ENCODE peak calls at places on chromosomes 1 and 21, in seven cellular contexts. O, D, H, I, Y, B and M are unnamed samples.

GRCh38 chr21:27776925-27777553 is 810.2 kb upstream of the ADAMTS5 start:
- DNase-seq in O (peak; percentile 26), D (no peak), H (no peak), I (peak; percentile 28), Y (no peak), B (no peak), M (no peak)

GRCh38 chr1:103525114-103525606 is 339 bp upstream of the RNPC3 start:
- DNase-seq in O (no peak), D (peak; percentile 51), H (no peak), I (no peak), Y (peak; percentile 75), B (peak; percentile 71), M (peak; percentile 44)

GRCh38 chr1:156750191-156750931 is 1.1 kb downstream of the HDGF start:
- DNase-seq in O (no peak), D (peak; percentile 92), H (no peak), I (peak; percentile 68), Y (peak; percentile 78), B (peak; percentile 31), M (peak; percentile 93)

GRCh38 chr1:43199093-43199726 is 27.1 kb downstream of the CFAP57 start:
- DNase-seq in O (no peak), D (peak; percentile 64), H (no peak), I (no peak), Y (no peak), B (no peak), M (peak; percentile 74)

GRCh38 chr1:99005142-99005491 is 456 bp upstream of the PLPPR5 start:
- DNase-seq in O (no peak), D (no peak), H (peak; percentile 4), I (no peak), Y (peak; percentile 38), B (peak; percentile 80), M (no peak)

GRCh38 chr1:178716111-178716510 is 8.9 kb upstream of the RALGPS2 start:
- DNase-seq in O (no peak), D (no peak), H (no peak), I (no peak), Y (peak; percentile 38), B (no peak), M (no peak)

GRCh38 chr1:107682467-107682866 is 282.5 kb downstream of the VAV3 start:
- DNase-seq in O (no peak), D (peak; percentile 73), H (no peak), I (no peak), Y (peak; percentile 61), B (no peak), M (peak; percentile 72)

GRCh38 chr1:17632106-17632505 is 92.6 kb downstream of the ARHGEF10L start:
- DNase-seq in O (no peak), D (no peak), H (no peak), I (no peak), Y (no peak), B (no peak), M (no peak)

GRCh38 chr1:77370161-77370560 is 88.3 kb downstream of the AK5 start:
- DNase-seq in O (no peak), D (no peak), H (no peak), I (no peak), Y (no peak), B (peak; percentile 7), M (no peak)

GRCh38 chr1:246647113-246647512 is 77.1 kb upstream of the SCCPDH start:
- DNase-seq in O (peak; percentile 76), D (no peak), H (peak; percentile 78), I (no peak), Y (peak; percentile 88), B (peak; percentile 94), M (no peak)

GRCh38 chr1:30005972-30006619 is 717.3 kb downstream of the MATN1 start:
- DNase-seq in O (no peak), D (peak; percentile 77), H (no peak), I (no peak), Y (no peak), B (peak; percentile 54), M (peak; percentile 82)

GRCh38 chr1:24364975-24365678 is 46.0 kb downstream of the GRHL3 start:
- DNase-seq in O (no peak), D (peak; percentile 99), H (peak; percentile 86), I (no peak), Y (peak; percentile 98), B (no peak), M (peak; percentile 99)

GRCh38 chr21:45612096-45613019 is 31.2 kb upstream of the PCBP3 start:
- DNase-seq in O (no peak), D (peak; percentile 44), H (peak; percentile 84), I (no peak), Y (peak; percentile 68), B (no peak), M (no peak)

GRCh38 chr1:3914331-3914851 is 14.3 kb upstream of the C1orf174 start:
- DNase-seq in O (no peak), D (no peak), H (no peak), I (no peak), Y (no peak), B (no peak), M (no peak)

GRCh38 chr1:40153073-40153770 is 8.0 kb upstream of the RLF start:
- DNase-seq in O (peak; percentile 22), D (peak; percentile 40), H (peak; percentile 46), I (no peak), Y (peak; percentile 74), B (peak; percentile 73), M (peak; percentile 73)

GRCh38 chr21:46211786-46212720 is 16.5 kb downstream of the LSS start:
- DNase-seq in O (no peak), D (peak; percentile 62), H (no peak), I (no peak), Y (peak; percentile 59), B (no peak), M (peak; percentile 44)

GRCh38 chr21:17783003-17783402 is 36.2 kb downstream of the C21orf91 start:
- DNase-seq in O (no peak), D (no peak), H (no peak), I (no peak), Y (no peak), B (no peak), M (no peak)

GRCh38 chr1:224623310-224623714 is 7.2 kb downstream of the CNIH3 start:
- DNase-seq in O (no peak), D (peak; percentile 60), H (peak; percentile 75), I (no peak), Y (peak; percentile 77), B (no peak), M (peak; percentile 36)

GRCh38 chr1:51274676-51275075 is 38.6 kb downstream of the RNF11 start:
- DNase-seq in O (no peak), D (no peak), H (no peak), I (no peak), Y (no peak), B (no peak), M (no peak)

GRCh38 chr1:26259578-26259977 is 20.3 kb upstream of the SH3BGRL3 start:
- DNase-seq in O (no peak), D (no peak), H (no peak), I (no peak), Y (no peak), B (no peak), M (no peak)

GRCh38 chr1:21618059-21618458 is 51.1 kb downstream of the RAP1GAP start:
- DNase-seq in O (no peak), D (no peak), H (no peak), I (no peak), Y (no peak), B (no peak), M (no peak)

DNA sequence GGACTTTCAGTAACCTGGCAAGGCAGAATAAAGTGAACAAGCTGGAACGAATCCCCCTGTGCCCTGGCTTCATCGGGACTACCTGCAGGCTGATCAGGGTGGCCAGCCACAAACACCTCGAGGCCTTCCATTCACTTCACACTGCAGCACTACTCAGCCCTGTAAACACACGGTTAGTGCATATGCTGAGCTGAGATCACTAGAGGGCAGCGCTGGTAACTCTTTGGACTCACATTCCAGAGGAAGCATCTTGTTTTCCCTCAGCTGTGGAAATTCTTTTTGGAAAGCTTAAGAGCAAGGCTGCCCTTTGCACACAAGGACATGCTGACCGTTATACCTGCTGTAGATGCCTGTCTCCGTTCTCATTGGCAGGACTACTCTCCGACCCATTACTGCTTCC is 32.1 kb downstream of the PCSK9 start:
- DNase-seq in O (no peak), D (peak; percentile 46), H (peak; percentile 67), I (no peak), Y (peak; percentile 73), B (peak; percentile 87), M (peak; percentile 47)
- H3K36me3 ChIP-seq in O (no peaks in the 10 kb centered on the region), D (peaks cover 27% of the 10 kb centered on the region), H (peaks cover 50% of the 10 kb centered on the region), I (peaks cover 16% of the 10 kb centered on the region), Y (peaks cover 66% of the 10 kb centered on the region), B (peaks cover 15% of the 10 kb centered on the region), M (peaks cover 25% of the 10 kb centered on the region)

GRCh38 chr1:152514715-152515453 is 602 bp downstream of the CRCT1 start:
- DNase-seq in O (no peak), D (no peak), H (no peak), I (no peak), Y (peak; percentile 28), B (no peak), M (peak; percentile 13)

GRCh38 chr1:152519876-152520275 is 5.6 kb downstream of the CRCT1 start:
- DNase-seq in O (no peak), D (no peak), H (no peak), I (no peak), Y (no peak), B (no peak), M (peak; percentile 52)

GRCh38 chr1:152515454-152515823 is 1.2 kb downstream of the CRCT1 start:
- DNase-seq in O (no peak), D (peak; percentile 46), H (peak; percentile 10), I (no peak), Y (peak; percentile 85), B (peak; percentile 78), M (peak; percentile 44)

GRCh38 chr1:152516082-152516481 is 1.8 kb downstream of the CRCT1 start:
- DNase-seq in O (no peak), D (no peak), H (no peak), I (no peak), Y (no peak), B (peak; percentile 16), M (no peak)

GRCh38 chr1:152517237-152517811 is 3.0 kb downstream of the CRCT1 start:
- DNase-seq in O (no peak), D (peak; percentile 66), H (no peak), I (no peak), Y (peak; percentile 89), B (no peak), M (peak; percentile 97)
- H3K27me3 ChIP-seq in O (peaks cover 42% of the 10 kb centered on the region), D (no peaks in the 10 kb centered on the region), H (peaks cover 13% of the 10 kb centered on the region), I (no peaks in the 10 kb centered on the region), Y (peaks cover 6% of the 10 kb centered on the region), B (peaks cover 41% of the 10 kb centered on the region), M (no peaks in the 10 kb centered on the region)

GRCh38 chr1:93500275-93500674 is 52.4 kb downstream of the FNBP1L start:
- DNase-seq in O (no peak), D (no peak), H (no peak), I (no peak), Y (no peak), B (no peak), M (no peak)

GRCh38 chr1:93499075-93499474 is 51.2 kb downstream of the FNBP1L start:
- DNase-seq in O (no peak), D (no peak), H (no peak), I (no peak), Y (no peak), B (no peak), M (no peak)

GRCh38 chr1:93495911-93496310 is 48.0 kb downstream of the FNBP1L start:
- DNase-seq in O (no peak), D (no peak), H (no peak), I (no peak), Y (no peak), B (no peak), M (no peak)

GRCh38 chr1:93499533-93499932 is 51.6 kb downstream of the FNBP1L start:
- DNase-seq in O (no peak), D (no peak), H (no peak), I (no peak), Y (no peak), B (no peak), M (no peak)

GRCh38 chr1:93496520-93496919 is 48.6 kb downstream of the FNBP1L start:
- DNase-seq in O (no peak), D (no peak), H (no peak), I (no peak), Y (no peak), B (no peak), M (no peak)
- H3K36me3 ChIP-seq in O (no peaks in the 10 kb centered on the region), D (no peaks in the 10 kb centered on the region), H (no peaks in the 10 kb centered on the region), I (no peaks in the 10 kb centered on the region), Y (no peaks in the 10 kb centered on the region), B (no peaks in the 10 kb centered on the region), M (no peaks in the 10 kb centered on the region)

GRCh38 chr1:151988405-151988851 is 5.2 kb downstream of the S100A10 start:
- DNase-seq in O (no peak), D (peak; percentile 85), H (peak; percentile 80), I (no peak), Y (peak; percentile 83), B (no peak), M (peak; percentile 95)
- H3K27me3 ChIP-seq in O (no peaks in the 10 kb centered on the region), D (no peaks in the 10 kb centered on the region), H (no peaks in the 10 kb centered on the region), I (no peaks in the 10 kb centered on the region), Y (no peaks in the 10 kb centered on the region), B (peaks cover 8% of the 10 kb centered on the region), M (no peaks in the 10 kb centered on the region)